ENCODE peak calls at places on chromosomes 3 and 15, in ten cellular contexts. One of them, this sample, is unnamed.

GRCh38 chr15:25565470-25566264 is 126.8 kb upstream of the UBE3A start:
- DNase-seq in activated CD8-positive, alpha-beta memory T cell treated with anti-CD3 and anti-CD28 coated beads for 4 hours: no peak
- DNase-seq in T-helper 1 cell: no peak
- DNase-seq in aorta: no peak
- DNase-seq in left kidney: no peak
- DNase-seq in suprapubic skin: no peak
- DNase-seq in head of caudate nucleus: no peak
- DNase-seq in uterus: no peak
- DNase-seq in GDM1: no peak
- DNase-seq in islet precursor cell: no peak
- DNase-seq in this sample: no peak

GRCh38 chr15:61115241-61115640 is 113.9 kb downstream of the RORA start:
- DNase-seq in activated CD8-positive, alpha-beta memory T cell treated with anti-CD3 and anti-CD28 coated beads for 4 hours: no peak
- DNase-seq in T-helper 1 cell: no peak
- DNase-seq in aorta: no peak
- DNase-seq in left kidney: no peak
- DNase-seq in suprapubic skin: no peak
- DNase-seq in head of caudate nucleus: no peak
- DNase-seq in uterus: no peak
- DNase-seq in GDM1: no peak
- DNase-seq in islet precursor cell: no peak
- DNase-seq in this sample: no peak

GRCh38 chr3:66554178-66554577 is 53.4 kb upstream of the LRIG1 start:
- DNase-seq in activated CD8-positive, alpha-beta memory T cell treated with anti-CD3 and anti-CD28 coated beads for 4 hours: no peak
- DNase-seq in T-helper 1 cell: no peak
- DNase-seq in aorta: no peak
- DNase-seq in left kidney: no peak
- DNase-seq in suprapubic skin: no peak
- DNase-seq in head of caudate nucleus: no peak
- DNase-seq in uterus: no peak
- DNase-seq in GDM1: no peak
- DNase-seq in islet precursor cell: no peak
- DNase-seq in this sample: no peak

GRCh38 chr3:57227930-57228733 is 603 bp downstream of the APPL1 start:
- DNase-seq in activated CD8-positive, alpha-beta memory T cell treated with anti-CD3 and anti-CD28 coated beads for 4 hours: peak
- DNase-seq in T-helper 1 cell: no peak
- DNase-seq in aorta: peak
- DNase-seq in left kidney: peak
- DNase-seq in suprapubic skin: peak
- DNase-seq in head of caudate nucleus: peak
- DNase-seq in uterus: peak
- DNase-seq in GDM1: peak
- DNase-seq in islet precursor cell: peak
- DNase-seq in this sample: no peak

GRCh38 chr3:51968175-51968681 is 974 bp upstream of the PCBP4 start:
- DNase-seq in activated CD8-positive, alpha-beta memory T cell treated with anti-CD3 and anti-CD28 coated beads for 4 hours: no peak
- DNase-seq in T-helper 1 cell: no peak
- DNase-seq in aorta: no peak
- DNase-seq in left kidney: peak
- DNase-seq in suprapubic skin: no peak
- DNase-seq in head of caudate nucleus: no peak
- DNase-seq in uterus: peak
- DNase-seq in GDM1: no peak
- DNase-seq in islet precursor cell: no peak
- DNase-seq in this sample: no peak

GRCh38 chr3:69094467-69095205 is 9.9 kb downstream of the ARL6IP5 start:
- DNase-seq in activated CD8-positive, alpha-beta memory T cell treated with anti-CD3 and anti-CD28 coated beads for 4 hours: no peak
- DNase-seq in T-helper 1 cell: no peak
- DNase-seq in aorta: no peak
- DNase-seq in left kidney: no peak
- DNase-seq in suprapubic skin: no peak
- DNase-seq in head of caudate nucleus: no peak
- DNase-seq in uterus: no peak
- DNase-seq in GDM1: peak
- DNase-seq in islet precursor cell: no peak
- DNase-seq in this sample: no peak

GRCh38 chr15:83066034-83066760 is 855 bp downstream of the BTBD1 start:
- DNase-seq in activated CD8-positive, alpha-beta memory T cell treated with anti-CD3 and anti-CD28 coated beads for 4 hours: no peak
- DNase-seq in T-helper 1 cell: no peak
- DNase-seq in aorta: no peak
- DNase-seq in left kidney: peak
- DNase-seq in suprapubic skin: no peak
- DNase-seq in head of caudate nucleus: peak
- DNase-seq in uterus: no peak
- DNase-seq in GDM1: no peak
- DNase-seq in islet precursor cell: peak
- DNase-seq in this sample: no peak

GRCh38 chr15:26667222-26667988 is 105.5 kb downstream of the GABRB3 start:
- DNase-seq in activated CD8-positive, alpha-beta memory T cell treated with anti-CD3 and anti-CD28 coated beads for 4 hours: no peak
- DNase-seq in T-helper 1 cell: no peak
- DNase-seq in aorta: no peak
- DNase-seq in left kidney: peak
- DNase-seq in suprapubic skin: no peak
- DNase-seq in head of caudate nucleus: no peak
- DNase-seq in uterus: no peak
- DNase-seq in GDM1: no peak
- DNase-seq in islet precursor cell: no peak
- DNase-seq in this sample: no peak

GRCh38 chr3:132456141-132456540 is 38.8 kb downstream of the DNAJC13 start:
- DNase-seq in activated CD8-positive, alpha-beta memory T cell treated with anti-CD3 and anti-CD28 coated beads for 4 hours: no peak
- DNase-seq in T-helper 1 cell: no peak
- DNase-seq in aorta: no peak
- DNase-seq in left kidney: no peak
- DNase-seq in suprapubic skin: no peak
- DNase-seq in head of caudate nucleus: no peak
- DNase-seq in uterus: no peak
- DNase-seq in GDM1: no peak
- DNase-seq in islet precursor cell: no peak
- DNase-seq in this sample: no peak

GRCh38 chr15:66935688-66936087 is 129.7 kb upstream of the SMAD3 start:
- DNase-seq in activated CD8-positive, alpha-beta memory T cell treated with anti-CD3 and anti-CD28 coated beads for 4 hours: no peak
- DNase-seq in T-helper 1 cell: no peak
- DNase-seq in aorta: no peak
- DNase-seq in left kidney: no peak
- DNase-seq in suprapubic skin: peak
- DNase-seq in head of caudate nucleus: no peak
- DNase-seq in uterus: no peak
- DNase-seq in GDM1: no peak
- DNase-seq in islet precursor cell: peak
- DNase-seq in this sample: peak

GRCh38 chr3:50352762-50353161 is 2.1 kb downstream of the CYB561D2 start:
- DNase-seq in activated CD8-positive, alpha-beta memory T cell treated with anti-CD3 and anti-CD28 coated beads for 4 hours: no peak
- DNase-seq in T-helper 1 cell: no peak
- DNase-seq in aorta: no peak
- DNase-seq in left kidney: no peak
- DNase-seq in suprapubic skin: no peak
- DNase-seq in head of caudate nucleus: no peak
- DNase-seq in uterus: no peak
- DNase-seq in GDM1: no peak
- DNase-seq in islet precursor cell: no peak
- DNase-seq in this sample: no peak

GRCh38 chr3:195717416-195717815 is 3.4 kb upstream of the MUC20 start:
- DNase-seq in activated CD8-positive, alpha-beta memory T cell treated with anti-CD3 and anti-CD28 coated beads for 4 hours: no peak
- DNase-seq in T-helper 1 cell: no peak
- DNase-seq in aorta: peak
- DNase-seq in left kidney: no peak
- DNase-seq in suprapubic skin: no peak
- DNase-seq in head of caudate nucleus: no peak
- DNase-seq in uterus: no peak
- DNase-seq in GDM1: no peak
- DNase-seq in islet precursor cell: no peak
- DNase-seq in this sample: no peak

GRCh38 chr3:159988617-159989251 is at the start of gene IL12A:
- DNase-seq in activated CD8-positive, alpha-beta memory T cell treated with anti-CD3 and anti-CD28 coated beads for 4 hours: peak
- DNase-seq in T-helper 1 cell: peak
- DNase-seq in aorta: peak
- DNase-seq in left kidney: peak
- DNase-seq in suprapubic skin: peak
- DNase-seq in head of caudate nucleus: peak
- DNase-seq in uterus: peak
- DNase-seq in GDM1: peak
- DNase-seq in islet precursor cell: peak
- DNase-seq in this sample: peak

GRCh38 chr3:87706176-87706575 is 352.6 kb downstream of the CGGBP1 start:
- DNase-seq in activated CD8-positive, alpha-beta memory T cell treated with anti-CD3 and anti-CD28 coated beads for 4 hours: no peak
- DNase-seq in T-helper 1 cell: no peak
- DNase-seq in aorta: no peak
- DNase-seq in left kidney: no peak
- DNase-seq in suprapubic skin: no peak
- DNase-seq in head of caudate nucleus: no peak
- DNase-seq in uterus: no peak
- DNase-seq in GDM1: no peak
- DNase-seq in islet precursor cell: no peak
- DNase-seq in this sample: no peak

GRCh38 chr15:47218295-47218694 is 499.0 kb upstream of the SEMA6D start:
- DNase-seq in activated CD8-positive, alpha-beta memory T cell treated with anti-CD3 and anti-CD28 coated beads for 4 hours: no peak
- DNase-seq in T-helper 1 cell: no peak
- DNase-seq in aorta: no peak
- DNase-seq in left kidney: no peak
- DNase-seq in suprapubic skin: no peak
- DNase-seq in head of caudate nucleus: no peak
- DNase-seq in uterus: no peak
- DNase-seq in GDM1: no peak
- DNase-seq in islet precursor cell: no peak
- DNase-seq in this sample: no peak

GRCh38 chr15:59247364-59247763 is 40.7 kb downstream of the LDHAL6B start:
- DNase-seq in activated CD8-positive, alpha-beta memory T cell treated with anti-CD3 and anti-CD28 coated beads for 4 hours: peak
- DNase-seq in T-helper 1 cell: peak
- DNase-seq in aorta: peak
- DNase-seq in left kidney: peak
- DNase-seq in suprapubic skin: no peak
- DNase-seq in head of caudate nucleus: peak
- DNase-seq in uterus: peak
- DNase-seq in GDM1: peak
- DNase-seq in islet precursor cell: peak
- DNase-seq in this sample: no peak

GRCh38 chr15:48592221-48592731 is 53.2 kb downstream of the FBN1 start:
- DNase-seq in activated CD8-positive, alpha-beta memory T cell treated with anti-CD3 and anti-CD28 coated beads for 4 hours: no peak
- DNase-seq in T-helper 1 cell: no peak
- DNase-seq in aorta: no peak
- DNase-seq in left kidney: no peak
- DNase-seq in suprapubic skin: no peak
- DNase-seq in head of caudate nucleus: no peak
- DNase-seq in uterus: no peak
- DNase-seq in GDM1: peak
- DNase-seq in islet precursor cell: no peak
- DNase-seq in this sample: no peak

GRCh38 chr15:98906712-98907083 is 100.9 kb downstream of the PGPEP1L start:
- DNase-seq in activated CD8-positive, alpha-beta memory T cell treated with anti-CD3 and anti-CD28 coated beads for 4 hours: no peak
- DNase-seq in T-helper 1 cell: no peak
- DNase-seq in aorta: peak
- DNase-seq in left kidney: no peak
- DNase-seq in suprapubic skin: no peak
- DNase-seq in head of caudate nucleus: no peak
- DNase-seq in uterus: peak
- DNase-seq in GDM1: no peak
- DNase-seq in islet precursor cell: no peak
- DNase-seq in this sample: no peak

GRCh38 chr3:185549111-185549510 is 3.3 kb downstream of the LIPH start:
- DNase-seq in activated CD8-positive, alpha-beta memory T cell treated with anti-CD3 and anti-CD28 coated beads for 4 hours: no peak
- DNase-seq in T-helper 1 cell: no peak
- DNase-seq in aorta: no peak
- DNase-seq in left kidney: no peak
- DNase-seq in suprapubic skin: no peak
- DNase-seq in head of caudate nucleus: no peak
- DNase-seq in uterus: peak
- DNase-seq in GDM1: no peak
- DNase-seq in islet precursor cell: no peak
- DNase-seq in this sample: peak

GRCh38 chr15:41990691-41991090 is 18.3 kb upstream of the EHD4 start:
- DNase-seq in activated CD8-positive, alpha-beta memory T cell treated with anti-CD3 and anti-CD28 coated beads for 4 hours: no peak
- DNase-seq in T-helper 1 cell: no peak
- DNase-seq in aorta: no peak
- DNase-seq in left kidney: no peak
- DNase-seq in suprapubic skin: no peak
- DNase-seq in head of caudate nucleus: no peak
- DNase-seq in uterus: no peak
- DNase-seq in GDM1: no peak
- DNase-seq in islet precursor cell: no peak
- DNase-seq in this sample: peak

GRCh38 chr3:51522273-51522981 is 16.1 kb upstream of the RAD54L2 start:
- DNase-seq in activated CD8-positive, alpha-beta memory T cell treated with anti-CD3 and anti-CD28 coated beads for 4 hours: no peak
- DNase-seq in T-helper 1 cell: no peak
- DNase-seq in aorta: no peak
- DNase-seq in left kidney: no peak
- DNase-seq in suprapubic skin: no peak
- DNase-seq in head of caudate nucleus: no peak
- DNase-seq in uterus: no peak
- DNase-seq in GDM1: no peak
- DNase-seq in islet precursor cell: no peak
- DNase-seq in this sample: no peak

GRCh38 chr3:190059242-190059590 is 61.5 kb downstream of the P3H2 start:
- DNase-seq in activated CD8-positive, alpha-beta memory T cell treated with anti-CD3 and anti-CD28 coated beads for 4 hours: no peak
- DNase-seq in T-helper 1 cell: no peak
- DNase-seq in aorta: no peak
- DNase-seq in left kidney: no peak
- DNase-seq in suprapubic skin: no peak
- DNase-seq in head of caudate nucleus: no peak
- DNase-seq in uterus: no peak
- DNase-seq in GDM1: no peak
- DNase-seq in islet precursor cell: no peak
- DNase-seq in this sample: no peak

GRCh38 chr3:182784542-182784941 is 8.8 kb upstream of the ATP11B start:
- DNase-seq in activated CD8-positive, alpha-beta memory T cell treated with anti-CD3 and anti-CD28 coated beads for 4 hours: no peak
- DNase-seq in T-helper 1 cell: no peak
- DNase-seq in aorta: no peak
- DNase-seq in left kidney: no peak
- DNase-seq in suprapubic skin: no peak
- DNase-seq in head of caudate nucleus: no peak
- DNase-seq in uterus: no peak
- DNase-seq in GDM1: no peak
- DNase-seq in islet precursor cell: no peak
- DNase-seq in this sample: no peak

GRCh38 chr15:100973351-100974034 is 54.3 kb downstream of the LRRK1 start:
- DNase-seq in activated CD8-positive, alpha-beta memory T cell treated with anti-CD3 and anti-CD28 coated beads for 4 hours: no peak
- DNase-seq in T-helper 1 cell: no peak
- DNase-seq in aorta: no peak
- DNase-seq in left kidney: peak
- DNase-seq in suprapubic skin: no peak
- DNase-seq in head of caudate nucleus: no peak
- DNase-seq in uterus: no peak
- DNase-seq in GDM1: no peak
- DNase-seq in islet precursor cell: no peak
- DNase-seq in this sample: no peak

GRCh38 chr3:126523745-126524428 is at the start of gene CHST13:
- DNase-seq in activated CD8-positive, alpha-beta memory T cell treated with anti-CD3 and anti-CD28 coated beads for 4 hours: no peak
- DNase-seq in T-helper 1 cell: no peak
- DNase-seq in aorta: peak
- DNase-seq in left kidney: peak
- DNase-seq in suprapubic skin: no peak
- DNase-seq in head of caudate nucleus: no peak
- DNase-seq in uterus: no peak
- DNase-seq in GDM1: peak
- DNase-seq in islet precursor cell: peak
- DNase-seq in this sample: no peak

GRCh38 chr15:27768731-27769510 is 330.2 kb downstream of the OCA2 start:
- DNase-seq in activated CD8-positive, alpha-beta memory T cell treated with anti-CD3 and anti-CD28 coated beads for 4 hours: no peak
- DNase-seq in T-helper 1 cell: no peak
- DNase-seq in aorta: no peak
- DNase-seq in left kidney: peak
- DNase-seq in suprapubic skin: no peak
- DNase-seq in head of caudate nucleus: peak
- DNase-seq in uterus: peak
- DNase-seq in GDM1: no peak
- DNase-seq in islet precursor cell: no peak
- DNase-seq in this sample: peak

GRCh38 chr3:119508172-119508845 is 10.0 kb downstream of the TIMMDC1 start:
- DNase-seq in activated CD8-positive, alpha-beta memory T cell treated with anti-CD3 and anti-CD28 coated beads for 4 hours: no peak
- DNase-seq in T-helper 1 cell: no peak
- DNase-seq in aorta: no peak
- DNase-seq in left kidney: no peak
- DNase-seq in suprapubic skin: no peak
- DNase-seq in head of caudate nucleus: no peak
- DNase-seq in uterus: no peak
- DNase-seq in GDM1: peak
- DNase-seq in islet precursor cell: no peak
- DNase-seq in this sample: no peak

GRCh38 chr15:70088887-70089691 is 8.6 kb downstream of the TLE3 start:
- DNase-seq in activated CD8-positive, alpha-beta memory T cell treated with anti-CD3 and anti-CD28 coated beads for 4 hours: no peak
- DNase-seq in T-helper 1 cell: no peak
- DNase-seq in aorta: no peak
- DNase-seq in left kidney: peak
- DNase-seq in suprapubic skin: no peak
- DNase-seq in head of caudate nucleus: no peak
- DNase-seq in uterus: peak
- DNase-seq in GDM1: no peak
- DNase-seq in islet precursor cell: peak
- DNase-seq in this sample: no peak

This sample was measured in RWPE2.